ENCODE peak calls at places on chromosomes 12 and 14, in nine cellular contexts. I is Peyer's patch; X is retinal pigment epithelial cell; W is fibroblast of the aortic adventitia; D is astrocyte of the spinal cord; B is endothelial cell of umbilical vein; Z is Calu3; E is CD8-positive, alpha-beta T cell; Q is GM13977. J is an unnamed sample.

GRCh38 chr12:88784166-88784565 is 203.9 kb upstream of the KITLG start:
- DNase-seq in E (no peak), W (peak), B (peak), X (no peak), Z (no peak), Q (no peak), D (no peak), I (no peak), J (peak)

GRCh38 chr14:76917759-76918175 is 91.6 kb downstream of the LRRC74A start:
- DNase-seq in Q (no peak), E (no peak), X (no peak), D (peak), Z (no peak), B (no peak), W (peak), I (no peak), J (no peak)

GRCh38 chr12:69269736-69270135 is 30.4 kb downstream of the CPSF6 start:
- DNase-seq in D (no peak), E (no peak), Q (no peak), W (no peak), X (no peak), I (no peak), B (no peak), Z (no peak), J (no peak)

GRCh38 chr12:57229041-57229633 is 374 bp upstream of the SHMT2 start:
- DNase-seq in Q (no peak), B (no peak), E (no peak), I (no peak), X (no peak), W (no peak), D (peak), Z (no peak), J (no peak)

GRCh38 chr14:52692248-52692962 is 3.0 kb downstream of the ERO1A start:
- DNase-seq in Z (no peak), E (peak), X (no peak), Q (no peak), W (peak), I (no peak), B (no peak), D (no peak), J (peak)

GRCh38 chr14:99595034-99595433 is 9.0 kb downstream of the CCDC85C start:
- DNase-seq in Q (peak), X (no peak), D (no peak), E (no peak), Z (no peak), I (peak), B (no peak), W (no peak), J (no peak)

GRCh38 chr14:104295681-104296387 is 157.4 kb downstream of the KIF26A start:
- DNase-seq in Z (no peak), E (no peak), X (no peak), W (no peak), Q (no peak), D (no peak), B (no peak), I (no peak), J (no peak)

GRCh38 chr12:32887058-32887457 is 9.5 kb downstream of the PKP2 start:
- DNase-seq in D (no peak), I (no peak), E (no peak), B (no peak), X (no peak), W (no peak), Q (no peak), Z (no peak), J (no peak)

GRCh38 chr14:88563845-88564244 is 1.0 kb downstream of the ZC3H14 start:
- DNase-seq in E (no peak), Z (no peak), I (no peak), X (no peak), Q (no peak), W (no peak), B (no peak), D (no peak), J (no peak)

GRCh38 chr12:71900091-71900490 is 38.6 kb upstream of the TPH2 start:
- DNase-seq in W (peak), Z (no peak), X (no peak), Q (no peak), E (no peak), I (no peak), B (peak), D (peak), J (peak)
- TF ChIP-seq CTCF in W (peak), Z (no peak), X (peak), Q (no peak), E (no peak), I (no peak), B (peak), D (peak), J (peak)

GRCh38 chr14:67270933-67271332 is 29.7 kb downstream of the PALS1 start:
- DNase-seq in E (no peak), Z (no peak), Q (no peak), I (no peak), W (no peak), B (no peak), D (no peak), X (no peak), J (no peak)
- TF ChIP-seq CTCF in E (no peak), Z (no peak), Q (no peak), I (no peak), W (no peak), B (no peak), D (no peak), X (no peak), J (no peak)

DNA sequence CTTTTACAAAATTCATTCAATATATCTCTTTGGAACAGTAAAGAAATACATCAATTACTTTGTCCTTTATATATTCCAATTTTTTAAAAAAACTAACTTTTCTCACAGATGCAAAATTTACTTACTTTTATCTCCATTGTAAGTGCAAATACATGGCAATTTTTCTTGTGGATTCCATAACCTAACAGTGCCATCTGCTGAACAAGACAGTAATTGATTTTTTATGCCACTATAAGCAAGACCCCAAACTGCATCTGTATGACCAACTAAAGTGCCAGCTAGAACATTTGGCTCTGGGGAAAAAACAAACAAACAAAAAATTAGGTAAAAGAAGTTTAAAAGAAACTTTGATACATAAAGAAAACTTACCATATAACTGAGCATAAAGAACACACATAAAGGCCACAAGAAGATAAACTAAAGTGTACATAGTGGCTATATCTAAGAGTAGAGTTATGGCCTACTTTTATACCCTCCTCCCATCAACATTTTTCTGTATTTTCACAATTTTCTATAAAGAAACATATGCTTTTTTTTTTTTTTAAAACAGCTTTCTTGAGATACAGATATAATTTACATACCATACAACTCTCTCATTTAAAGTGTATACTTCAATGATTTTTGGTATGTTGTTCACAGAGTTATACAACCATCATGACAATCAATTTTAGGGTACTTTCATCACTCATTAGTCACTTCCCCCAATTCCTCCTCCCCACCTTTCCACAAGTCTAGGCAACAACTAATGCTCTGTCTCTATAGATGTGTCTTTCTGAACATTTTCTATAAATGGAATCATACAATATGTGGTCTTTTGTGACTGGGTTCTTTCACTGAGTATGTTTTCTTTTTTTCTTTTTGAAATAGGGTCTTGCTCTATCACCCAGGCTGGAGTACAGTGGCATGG is 32.6 kb downstream of the COCH start:
- DNase-seq in B (peak), X (no peak), Z (no peak), D (peak), Q (no peak), I (no peak), E (no peak), W (peak), J (peak)
- TF ChIP-seq CTCF in B (no peak), X (peak), Z (peak), D (peak), Q (peak), I (no peak), E (no peak), W (peak), J (peak)

DNA sequence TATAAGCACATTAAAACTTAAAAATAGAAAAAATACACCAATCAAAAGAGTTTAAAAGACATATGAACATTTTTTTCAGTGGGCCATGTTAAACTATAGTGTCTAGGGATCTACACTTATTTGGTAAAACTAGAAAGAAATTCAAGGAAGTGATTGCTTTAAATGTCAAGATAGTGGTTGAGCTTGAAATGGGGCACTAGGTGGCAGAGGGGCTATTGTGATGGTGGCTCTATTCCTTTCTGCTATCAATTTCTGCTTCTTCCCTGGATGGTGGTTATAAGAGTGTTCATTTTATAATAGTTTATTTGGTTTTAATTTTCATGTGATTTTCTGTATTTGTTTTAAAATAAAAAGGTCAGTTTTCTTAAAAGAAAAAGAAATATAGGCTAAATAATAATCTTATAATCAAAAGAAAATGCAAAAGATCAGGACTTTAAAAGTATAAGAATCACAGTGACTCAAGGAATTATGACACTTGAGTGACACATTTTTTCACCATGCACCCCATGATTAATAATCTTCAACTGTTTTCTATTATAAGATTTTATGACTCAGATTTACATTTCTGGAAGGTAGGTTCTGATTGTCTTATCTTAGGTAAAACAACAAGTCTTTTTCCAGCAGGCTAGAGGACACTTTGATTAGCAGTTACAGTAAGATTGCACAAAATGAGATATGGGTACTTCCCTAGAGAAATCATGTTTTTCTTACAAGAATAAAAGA is 137.5 kb downstream of the FSCB start:
- DNase-seq in Q (no peak), X (no peak), D (no peak), E (no peak), Z (no peak), I (no peak), B (no peak), W (peak), J (no peak)
- TF ChIP-seq CTCF in Q (no peak), X (peak), D (no peak), E (no peak), Z (no peak), I (no peak), B (no peak), W (no peak), J (no peak)

GRCh38 chr12:93742086-93742934 is 65.1 kb downstream of the CRADD start:
- DNase-seq in X (no peak), B (peak), W (peak), E (peak), I (peak), Q (peak), D (peak), Z (peak), J (peak)
- TF ChIP-seq CTCF in X (peak), B (peak), W (peak), E (no peak), I (no peak), Q (peak), D (peak), Z (peak), J (peak)

GRCh38 chr14:95433094-95433478 is 83.4 kb downstream of the SYNE3 start:
- DNase-seq in W (no peak), Q (no peak), B (no peak), X (no peak), I (no peak), Z (no peak), E (no peak), D (no peak), J (no peak)
- TF ChIP-seq CTCF in W (no peak), Q (no peak), B (no peak), X (peak), I (no peak), Z (no peak), E (no peak), D (no peak), J (peak)

GRCh38 chr12:29239336-29239735 is 90.3 kb downstream of the FAR2 start:
- DNase-seq in Q (no peak), W (no peak), I (no peak), Z (no peak), X (no peak), D (no peak), B (no peak), E (no peak), J (no peak)

GRCh38 chr12:29242921-29243431 is 93.9 kb downstream of the FAR2 start:
- DNase-seq in X (no peak), D (no peak), Q (no peak), E (no peak), Z (no peak), W (no peak), I (no peak), B (peak), J (no peak)

GRCh38 chr12:29240441-29240840 is 91.4 kb downstream of the FAR2 start:
- DNase-seq in Q (no peak), X (no peak), W (no peak), E (no peak), B (no peak), I (no peak), D (no peak), Z (no peak), J (no peak)

GRCh38 chr12:29238822-29239291 is 89.8 kb downstream of the FAR2 start:
- DNase-seq in B (peak), I (no peak), X (peak), Q (no peak), W (no peak), D (peak), Z (no peak), E (no peak), J (peak)

GRCh38 chr12:29241821-29242591 is 92.9 kb downstream of the FAR2 start:
- DNase-seq in W (peak), Z (peak), B (peak), E (no peak), X (peak), I (no peak), Q (peak), D (peak), J (peak)
- TF ChIP-seq CTCF in W (peak), Z (no peak), B (peak), E (no peak), X (peak), I (no peak), Q (no peak), D (peak), J (peak)

GRCh38 chr14:60233251-60233650 is 15.8 kb upstream of the PPM1A start:
- DNase-seq in Z (no peak), I (no peak), B (no peak), W (peak), X (no peak), E (no peak), D (no peak), Q (no peak), J (peak)

GRCh38 chr14:60229614-60230013 is 19.4 kb upstream of the PPM1A start:
- DNase-seq in Q (no peak), I (no peak), Z (no peak), D (no peak), E (no peak), W (no peak), X (no peak), B (no peak), J (no peak)

GRCh38 chr14:60233891-60234290 is 15.1 kb upstream of the PPM1A start:
- DNase-seq in W (peak), I (no peak), Z (no peak), X (no peak), B (no peak), D (no peak), E (no peak), Q (no peak), J (no peak)

GRCh38 chr14:60235440-60235839 is 13.6 kb upstream of the PPM1A start:
- DNase-seq in I (no peak), Q (no peak), B (no peak), D (no peak), W (peak), X (no peak), E (no peak), Z (no peak), J (no peak)

GRCh38 chr14:60232185-60232584 is 16.8 kb upstream of the PPM1A start:
- DNase-seq in W (no peak), D (no peak), E (no peak), I (no peak), B (no peak), Z (no peak), X (no peak), Q (no peak), J (no peak)
- TF ChIP-seq CTCF in W (no peak), D (no peak), E (no peak), I (no peak), B (no peak), Z (no peak), X (no peak), Q (no peak), J (no peak)

GRCh38 chr14:59009967-59010366 is 178.5 kb upstream of the DAAM1 start:
- DNase-seq in Z (no peak), I (no peak), Q (no peak), W (no peak), D (no peak), E (no peak), B (no peak), X (no peak), J (no peak)

DNA sequence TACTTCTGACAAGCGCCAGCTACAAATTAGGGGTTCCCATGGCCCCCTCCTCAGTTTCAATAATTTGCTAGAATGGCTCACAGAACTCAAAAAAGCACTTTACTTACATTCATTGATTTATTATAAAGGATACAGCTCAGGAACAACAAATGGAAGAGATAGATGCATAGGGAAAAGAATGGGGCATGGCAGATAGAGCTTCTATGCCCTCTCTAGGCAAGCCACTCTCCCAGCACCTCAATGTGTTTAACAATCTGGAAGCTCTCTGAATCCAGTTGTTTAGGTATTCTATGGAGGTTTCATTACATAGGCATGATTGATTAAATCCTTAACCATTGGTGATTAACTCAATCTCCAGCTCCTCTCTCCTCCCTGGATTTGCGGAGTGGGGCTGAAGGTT is 184.5 kb upstream of the DAAM1 start:
- DNase-seq in X (no peak), E (no peak), Q (no peak), W (peak), I (no peak), Z (no peak), D (no peak), B (no peak), J (peak)
- TF ChIP-seq CTCF in X (peak), E (no peak), Q (no peak), W (peak), I (no peak), Z (no peak), D (peak), B (no peak), J (peak)

DNA sequence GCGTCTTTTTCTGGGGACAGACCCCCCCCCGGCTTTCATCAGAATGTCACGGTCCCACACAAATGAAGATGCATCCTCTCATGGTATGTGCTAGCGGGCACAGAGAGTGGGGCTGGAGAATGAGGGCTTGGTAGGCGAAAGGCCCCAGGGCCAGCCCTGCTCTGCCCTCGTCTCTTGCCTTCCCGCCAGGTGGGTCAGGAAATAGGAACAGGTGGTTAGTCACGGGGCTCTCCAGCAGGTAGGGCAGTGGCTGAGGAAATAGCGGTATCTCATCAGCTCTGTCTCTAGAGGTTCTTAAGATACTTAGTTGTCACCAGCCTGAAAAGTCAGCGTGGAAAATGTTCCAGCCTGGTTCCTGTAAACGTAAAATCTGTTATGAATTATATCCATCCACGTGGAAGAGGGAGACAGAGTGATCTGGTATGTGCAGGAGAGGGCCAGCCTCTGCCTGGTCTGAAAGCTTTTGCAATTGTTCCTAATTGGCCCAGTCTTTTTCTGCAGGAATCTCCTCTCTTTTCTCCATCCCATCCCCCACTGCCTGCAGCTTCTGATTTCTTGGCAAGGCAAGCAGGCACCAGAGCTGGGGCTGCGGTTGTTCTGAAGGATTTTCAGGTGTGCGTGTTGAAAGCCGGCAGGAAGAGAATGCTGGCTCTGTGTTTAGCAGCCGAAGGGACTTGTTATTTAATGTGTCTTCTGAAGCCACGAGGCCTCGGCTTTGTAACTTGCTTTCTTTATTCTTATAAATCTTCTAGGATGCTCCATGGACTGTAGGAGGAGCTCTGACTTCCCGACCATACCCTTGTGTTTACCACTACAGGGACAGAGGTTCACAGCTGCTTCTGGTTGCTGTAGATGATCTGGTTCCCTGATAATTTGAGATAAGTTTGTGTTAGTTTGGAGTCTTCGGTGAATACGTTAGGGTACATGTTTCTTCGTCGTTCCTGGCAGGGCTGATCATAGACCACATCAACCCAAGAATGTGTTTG is 131.1 kb downstream of the CACNA1C start:
- DNase-seq in B (no peak), E (no peak), Z (no peak), X (no peak), D (peak), Q (no peak), I (no peak), W (peak), J (peak)
- TF ChIP-seq CTCF in B (no peak), E (no peak), Z (no peak), X (peak), D (peak), Q (no peak), I (no peak), W (peak), J (peak)